ENCODE peak calls at places on chromosomes 11 and 22, in six cellular contexts. R is lower leg skin, H is A549, Y is IMR-90, O is HepG2, E is sigmoid colon. T is an unnamed sample.

GRCh38 chr11:71144736-71145135 is 107.6 kb downstream of the SHANK2 start:
- DNase-seq in H (no peak), E (no peak), R (no peak), O (no peak), Y (no peak), T (no peak)

GRCh38 chr11:62411524-62411923 is 7.3 kb upstream of the SCGB1A1 start:
- DNase-seq in R (no peak), E (no peak), H (no peak), Y (no peak), O (no peak), T (no peak)

GRCh38 chr11:112903310-112903709 is 57.9 kb upstream of the NCAM1 start:
- DNase-seq in R (no peak), H (no peak), E (no peak), Y (no peak), O (no peak), T (no peak)

GRCh38 chr11:14894657-14895598 is 2.9 kb upstream of the CYP2R1 start:
- DNase-seq in H (no peak), O (no peak), Y (peak; percentile 52), E (peak; percentile 77), R (peak; percentile 60), T (no peak)

GRCh38 chr11:80925291-80925690 is 1484.5 kb upstream of the TENM4 start:
- DNase-seq in H (no peak), E (no peak), Y (no peak), O (no peak), R (no peak), T (no peak)

GRCh38 chr11:1220941-1221721 is 1.7 kb upstream of the MUC5B start:
- DNase-seq in O (no peak), R (no peak), Y (no peak), E (peak; percentile 50), H (no peak), T (no peak)

GRCh38 chr11:76806131-76806530 is 23.0 kb downstream of the TSKU start:
- DNase-seq in O (no peak), Y (no peak), H (no peak), E (no peak), R (no peak), T (no peak)

GRCh38 chr22:46250035-46250782 is at the start of gene CDPF1:
- DNase-seq in R (peak; percentile 86), E (peak; percentile 94), O (peak; percentile 73), H (peak; percentile 69), Y (peak; percentile 75), T (peak; percentile 95)

GRCh38 chr11:57584341-57584740 is 13.1 kb upstream of the SERPING1 start:
- DNase-seq in R (no peak), O (no peak), E (no peak), Y (no peak), H (no peak), T (no peak)

GRCh38 chr11:69746780-69747742 is 28.1 kb downstream of the FGF4 start:
- DNase-seq in O (no peak), Y (no peak), H (no peak), E (no peak), R (no peak), T (no peak)

GRCh38 chr11:44939673-44940072 is 11.0 kb downstream of the TP53I11 start:
- DNase-seq in H (no peak), E (no peak), O (peak; percentile 7), R (no peak), Y (no peak), T (no peak)
- TF ChIP-seq POLR2A in H (no peak), E (no peak), O (no peak), R (no peak), Y (no peak), T (no peak)

GRCh38 chr22:39528080-39528661 is 4.4 kb downstream of the RPS19BP1 start:
- DNase-seq in H (no peak), O (no peak), Y (no peak), R (no peak), E (no peak), T (no peak)
- TF ChIP-seq POLR2A in H (no peak), O (peak; percentile 13), Y (no peak), R (no peak), E (no peak), T (no peak)

DNA sequence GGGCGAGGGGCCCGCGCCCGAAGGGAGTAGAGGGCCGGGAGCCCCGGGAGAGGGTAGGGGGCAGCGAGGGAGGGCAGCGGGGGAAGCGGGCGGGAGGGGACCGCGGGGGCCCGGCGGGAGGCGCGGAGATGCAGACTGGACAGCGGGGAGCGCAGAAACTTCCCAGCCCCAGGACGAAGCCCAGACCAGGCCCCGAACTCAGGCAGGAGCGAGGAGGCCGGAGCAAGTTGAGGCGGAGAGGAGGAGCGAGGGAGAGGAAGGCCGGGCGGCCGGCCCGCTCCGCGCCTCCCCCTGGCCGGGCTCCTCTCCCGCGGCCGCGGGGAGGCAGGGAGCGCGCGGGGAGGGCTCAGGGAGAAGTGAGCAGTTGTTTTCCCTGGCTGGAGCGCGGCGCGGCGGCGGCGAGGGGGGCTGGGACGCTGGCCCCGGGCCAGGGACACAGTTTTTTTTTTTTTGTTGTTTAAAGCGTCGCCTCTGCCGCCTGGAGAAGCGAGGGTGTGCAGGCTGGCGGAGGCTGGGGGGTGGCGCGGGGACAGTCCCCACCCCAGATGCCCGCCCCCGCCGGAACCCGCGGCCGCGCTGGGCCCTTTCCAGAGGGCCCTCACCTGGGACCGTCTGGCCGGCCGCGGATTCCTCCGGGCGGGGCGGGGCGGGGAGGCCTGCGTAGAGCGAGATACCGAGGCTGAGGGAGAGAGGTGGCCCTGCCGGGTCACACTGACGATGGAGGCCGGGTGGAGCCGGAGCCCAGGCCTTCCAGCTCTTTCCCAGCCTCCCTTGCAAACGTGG is at the start of gene LTBP3:
- DNase-seq in E (peak; percentile 94), Y (peak; percentile 71), O (peak; percentile 68), H (peak; percentile 59), R (no peak), T (peak; percentile 70)
- TF ChIP-seq POLR2A in E (no peak), Y (peak; percentile 27), O (no peak), H (peak; percentile 18), R (no peak), T (no peak)

GRCh38 chr11:117232022-117232878 is at the start of the genes PCSK7 and RNF214:
- DNase-seq in R (peak; percentile 55), O (peak; percentile 53), E (peak; percentile 92), H (peak; percentile 77), Y (peak; percentile 61), T (peak; percentile 96)
- TF ChIP-seq POLR2A in R (no peak), O (peak; percentile 46), E (peak; percentile 39), H (peak; percentile 41), Y (peak; percentile 74), T (no peak)

GRCh38 chr11:47376543-47377371 is 1.6 kb downstream of the SPI1 start:
- DNase-seq in Y (no peak), H (no peak), E (no peak), O (no peak), R (peak; percentile 24), T (no peak)

GRCh38 chr11:47377571-47378010 is 756 bp downstream of the SPI1 start:
- DNase-seq in E (no peak), O (no peak), Y (no peak), R (peak; percentile 16), H (no peak), T (no peak)

GRCh38 chr11:47378836-47379170 is 456 bp upstream of the SPI1 start:
- DNase-seq in Y (no peak), E (no peak), H (no peak), R (no peak), O (no peak), T (no peak)

GRCh38 chr11:47379317-47379716 is 970 bp upstream of the SPI1 start:
- DNase-seq in Y (no peak), O (no peak), R (no peak), H (no peak), E (no peak), T (no peak)

GRCh38 chr11:47378011-47378835 is at the start of gene SPI1:
- DNase-seq in H (no peak), Y (no peak), R (peak; percentile 67), O (no peak), E (peak; percentile 85), T (peak; percentile 84)
- TF ChIP-seq POLR2A in H (no peak), Y (no peak), R (no peak), O (no peak), E (no peak), T (peak; percentile 64)

GRCh38 chr11:118883368-118884071 is at the start of gene CXCR5:
- DNase-seq in H (no peak), O (no peak), R (no peak), E (no peak), Y (peak; percentile 35), T (no peak)
- TF ChIP-seq POLR2A in H (no peak), O (no peak), R (no peak), E (no peak), Y (no peak), T (no peak)